ENCODE peak calls at places on chromosomes 5 and 9, in five cellular contexts. P is K562, D is GM23338, Z is H1, O is HepG2. A is an unnamed sample.

GRCh38 chr9:35948901-35949318 is 9.0 kb downstream of the OR2S2 start:
- DNase-seq in P (no peak), D (peak; percentile 56), Z (no peak), O (peak; percentile 6), A (no peak)

GRCh38 chr5:59749782-59750520 is 143.6 kb downstream of the PDE4D start:
- DNase-seq in P (no peak), D (no peak), Z (no peak), O (no peak), A (no peak)

GRCh38 chr5:27403248-27403882 is 365.0 kb upstream of the CDH9 start:
- DNase-seq in P (no peak), D (peak; percentile 4), Z (no peak), O (no peak), A (no peak)

GRCh38 chr5:59621477-59621876 is 272.0 kb downstream of the PDE4D start:
- DNase-seq in P (no peak), D (no peak), Z (no peak), O (no peak), A (no peak)

GRCh38 chr9:17480966-17481365 is 97.9 kb upstream of the SH3GL2 start:
- DNase-seq in P (no peak), D (no peak), Z (no peak), O (no peak), A (peak; percentile 7)

GRCh38 chr5:1421521-1422341 is 23.5 kb downstream of the SLC6A3 start:
- DNase-seq in P (no peak), D (no peak), Z (no peak), O (no peak), A (peak; percentile 5)

GRCh38 chr9:85900504-85901201 is 40.3 kb upstream of the NAA35 start:
- DNase-seq in P (peak; percentile 55), D (peak; percentile 79), Z (peak; percentile 90), O (no peak), A (peak; percentile 75)

GRCh38 chr9:69442486-69442885 is 117.5 kb downstream of the ENTREP1 start:
- DNase-seq in P (no peak), D (no peak), Z (no peak), O (no peak), A (no peak)

GRCh38 chr9:122396622-122397148 is 25.9 kb downstream of the PTGS1 start:
- DNase-seq in P (no peak), D (no peak), Z (no peak), O (no peak), A (no peak)

GRCh38 chr5:11037941-11038340 is 276.9 kb upstream of the DAP start:
- DNase-seq in P (no peak), D (no peak), Z (no peak), O (no peak), A (no peak)

GRCh38 chr9:90499741-90500140 is 142.9 kb downstream of the DIRAS2 start:
- DNase-seq in P (no peak), D (no peak), Z (no peak), O (no peak), A (no peak)

GRCh38 chr5:141843156-141843927 is 34.9 kb downstream of the PCDH1 start:
- DNase-seq in P (no peak), D (peak; percentile 69), Z (no peak), O (no peak), A (no peak)

GRCh38 chr9:123326662-123327093 is 29.3 kb upstream of the CRB2 start:
- DNase-seq in P (peak; percentile 74), D (peak; percentile 37), Z (no peak), O (no peak), A (no peak)

GRCh38 chr5:8848362-8848761 is 697.5 kb downstream of the SEMA5A start:
- DNase-seq in P (no peak), D (no peak), Z (no peak), O (no peak), A (no peak)

GRCh38 chr5:62306494-62307363 is 723 bp downstream of the KIF2A start:
- DNase-seq in P (peak; percentile 65), D (peak; percentile 70), Z (no peak), O (no peak), A (peak; percentile 41)

GRCh38 chr9:133367221-133367620 is 8.6 kb downstream of the SURF4 start:
- DNase-seq in P (no peak), D (no peak), Z (no peak), O (no peak), A (no peak)

GRCh38 chr9:124257865-124258764 is at the start of gene NEK6:
- DNase-seq in P (peak; percentile 40), D (no peak), Z (no peak), O (no peak), A (no peak)

GRCh38 chr9:82488319-82488701 is 499.7 kb downstream of the SPATA31D1 start:
- DNase-seq in P (no peak), D (no peak), Z (no peak), O (no peak), A (no peak)

GRCh38 chr5:176441921-176442323 is 6.3 kb upstream of the FAF2 start:
- DNase-seq in P (peak; percentile 34), D (peak; percentile 49), Z (no peak), O (peak; percentile 40), A (no peak)

GRCh38 chr5:43780586-43780985 is 177.6 kb downstream of the NNT start:
- DNase-seq in P (no peak), D (no peak), Z (no peak), O (no peak), A (no peak)

GRCh38 chr5:71937906-71938698 is 169.2 kb upstream of the MAP1B start:
- DNase-seq in P (no peak), D (no peak), Z (no peak), O (no peak), A (no peak)

GRCh38 chr9:38067611-38067891 is 1.5 kb downstream of the SHB start:
- DNase-seq in P (peak; percentile 28), D (peak; percentile 43), Z (peak; percentile 64), O (no peak), A (peak; percentile 45)

GRCh38 chr9:14096182-14096922 is 217.6 kb downstream of the NFIB start:
- DNase-seq in P (no peak), D (peak; percentile 53), Z (no peak), O (no peak), A (no peak)

GRCh38 chr9:107948601-107949000 is 459.0 kb upstream of the KLF4 start:
- DNase-seq in P (no peak), D (no peak), Z (no peak), O (no peak), A (no peak)

GRCh38 chr9:115746496-115746895 is 407.1 kb upstream of the PAPPA start:
- DNase-seq in P (no peak), D (no peak), Z (no peak), O (no peak), A (no peak)

GRCh38 chr9:19720374-19720773 is 68.5 kb downstream of the SLC24A2 start:
- DNase-seq in P (peak; percentile 14), D (peak; percentile 82), Z (no peak), O (peak; percentile 26), A (no peak)

GRCh38 chr9:33988219-33988890 is 60.3 kb downstream of the UBAP2 start:
- DNase-seq in P (no peak), D (no peak), Z (no peak), O (no peak), A (no peak)

GRCh38 chr9:98314381-98315066 is 59.1 kb upstream of the TBC1D2 start:
- DNase-seq in P (no peak), D (no peak), Z (no peak), O (no peak), A (no peak)

GRCh38 chr9:133340256-133340655 is 4.3 kb upstream of the SURF6 start:
- DNase-seq in P (no peak), D (no peak), Z (no peak), O (no peak), A (no peak)

GRCh38 chr5:65382582-65382981 is 99.1 kb downstream of the ADAMTS6 start:
- DNase-seq in P (no peak), D (no peak), Z (no peak), O (no peak), A (no peak)

DNA sequence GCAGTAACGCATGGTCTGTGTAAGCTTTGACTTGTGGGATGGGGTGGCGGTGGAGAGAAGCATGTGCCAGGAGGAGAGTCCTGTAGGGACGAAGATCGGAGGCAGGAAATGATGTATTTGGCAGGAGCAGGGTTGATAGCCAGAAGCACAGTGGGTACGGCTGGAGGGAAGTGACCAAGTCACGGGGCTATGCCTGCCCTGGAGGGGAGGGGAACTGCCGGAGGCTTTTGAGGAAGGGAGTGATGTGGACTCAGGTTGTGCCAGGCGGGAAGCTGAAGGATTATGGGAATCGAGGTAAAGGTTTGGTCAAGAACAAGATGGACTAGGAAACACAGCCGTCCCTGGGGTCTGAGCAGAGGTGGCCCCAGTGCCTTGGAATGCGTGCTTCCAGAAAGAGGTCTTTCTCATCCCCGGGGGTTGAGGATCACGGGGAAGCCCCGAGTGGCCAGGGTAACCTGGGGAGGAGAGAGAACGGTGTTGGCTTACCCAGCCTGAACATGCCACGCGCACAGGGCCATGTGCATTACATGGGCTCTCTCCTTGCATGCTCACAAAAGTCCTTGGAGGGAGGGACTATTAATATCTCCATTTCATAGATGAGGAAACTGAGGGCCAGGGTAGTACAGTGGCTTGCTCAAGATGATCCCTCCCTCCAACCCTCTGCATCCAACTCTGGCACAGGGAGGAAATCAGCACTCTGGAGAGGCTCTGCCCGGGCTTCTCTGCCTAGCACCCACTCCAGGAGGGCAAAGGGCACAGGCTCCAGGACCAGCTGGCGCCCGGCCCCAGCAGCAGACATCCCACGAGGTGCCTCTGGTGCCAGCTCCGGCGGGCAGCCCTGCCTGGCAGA is 253.8 kb downstream of the PBX3 start:
- DNase-seq in P (no peak), D (no peak), Z (no peak), O (no peak), A (no peak)
- TF ChIP-seq CREB1 in P (no peak), D (no peak), Z (no peak), O (no peak), A (no peak)

GRCh38 chr9:136550439-136551085 is 4.7 kb upstream of the NOTCH1 start:
- DNase-seq in P (no peak), D (no peak), Z (no peak), O (no peak), A (no peak)
- TF ChIP-seq CREB1 in P (no peak), D (no peak), Z (no peak), O (no peak), A (no peak)

GRCh38 chr5:92330365-92330764 is 947.2 kb upstream of the ARRDC3 start:
- DNase-seq in P (no peak), D (no peak), Z (no peak), O (no peak), A (no peak)

GRCh38 chr5:92329759-92330158 is 946.6 kb upstream of the ARRDC3 start:
- DNase-seq in P (no peak), D (no peak), Z (no peak), O (no peak), A (no peak)

GRCh38 chr5:92328584-92329259 is 945.6 kb upstream of the ARRDC3 start:
- DNase-seq in P (no peak), D (no peak), Z (no peak), O (no peak), A (no peak)

GRCh38 chr5:92337772-92338234 is 954.7 kb upstream of the ARRDC3 start:
- DNase-seq in P (no peak), D (no peak), Z (no peak), O (no peak), A (no peak)

DNA sequence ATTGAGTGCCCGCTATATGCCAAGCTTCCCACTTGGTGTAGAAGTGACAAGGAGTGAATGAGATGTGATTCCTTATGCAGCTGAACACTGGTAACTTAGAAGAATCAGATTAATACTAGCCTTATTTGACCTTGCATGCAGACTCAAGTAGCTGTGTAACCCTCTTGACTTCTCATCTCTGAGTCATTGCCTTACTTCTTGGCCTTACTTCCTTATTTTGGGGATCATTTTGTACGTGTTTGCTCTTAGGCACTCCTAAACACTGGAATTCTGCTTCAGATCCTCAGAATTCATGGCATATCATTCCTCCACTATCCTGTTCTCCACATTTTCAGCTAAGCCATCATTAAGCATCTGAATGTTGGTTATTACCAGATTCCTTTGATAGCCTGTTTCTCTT is 948.9 kb upstream of the ARRDC3 start:
- DNase-seq in P (no peak), D (no peak), Z (no peak), O (no peak), A (no peak)
- TF ChIP-seq CREB1 in P (no peak), D (no peak), Z (no peak), O (no peak), A (no peak)

GRCh38 chr5:112682621-112683061 is 55.0 kb upstream of the APC start:
- DNase-seq in P (peak; percentile 24), D (no peak), Z (no peak), O (no peak), A (no peak)
- TF ChIP-seq CREB1 in P (no peak), D (no peak), Z (no peak), O (no peak), A (no peak)

A was measured in WTC11.